ENCODE peak calls at places on chromosomes 6 and 20, in ten cellular contexts. A is endothelial cell of umbilical vein, O is heart left ventricle, U is HepG2, V is uterus, I is stomach, G is Peyer's patch, D is prostate gland, M is HCT116, P is spleen. L is an unnamed sample.

GRCh38 chr6:160088069-160088773 is 33.4 kb upstream of the SLC22A1 start:
- DNase-seq in U (peak), A (peak), O (no peak), V (peak), M (peak), G (peak), P (no peak), D (peak), I (peak), L (peak)

GRCh38 chr20:845226-845868 is 11.8 kb downstream of the FAM110A start:
- DNase-seq in O (no peak), I (no peak), U (no peak), A (no peak), G (no peak), M (no peak), P (peak), V (no peak), D (no peak), L (no peak)

GRCh38 chr20:54063998-54064676 is 6.3 kb downstream of the BCAS1 start:
- DNase-seq in P (no peak), U (no peak), V (no peak), D (no peak), M (no peak), I (no peak), O (no peak), A (no peak), G (no peak), L (no peak)

GRCh38 chr6:42200035-42200434 is 5.3 kb upstream of the GUCA1B start:
- DNase-seq in A (no peak), G (no peak), D (peak), M (no peak), I (no peak), V (peak), P (no peak), O (no peak), U (peak), L (no peak)

GRCh38 chr6:125816828-125817280 is 26.1 kb downstream of the NCOA7 start:
- DNase-seq in V (no peak), U (no peak), O (no peak), A (no peak), D (no peak), I (no peak), M (no peak), P (no peak), G (no peak), L (no peak)

GRCh38 chr6:150667977-150668716 is 68.5 kb downstream of the PLEKHG1 start:
- DNase-seq in P (no peak), M (peak), U (peak), V (peak), I (peak), O (peak), G (peak), D (peak), A (peak), L (peak)

GRCh38 chr20:59483481-59483880 is 120.9 kb upstream of the PHACTR3 start:
- DNase-seq in D (no peak), V (no peak), A (no peak), P (peak), M (no peak), U (no peak), O (no peak), G (no peak), I (no peak), L (no peak)

GRCh38 chr6:40419377-40419776 is 167.8 kb downstream of the LRFN2 start:
- DNase-seq in P (no peak), V (no peak), G (no peak), M (no peak), U (no peak), D (no peak), I (no peak), A (no peak), O (no peak), L (no peak)

GRCh38 chr6:136510299-136510698 is 39.9 kb downstream of the MAP7 start:
- DNase-seq in P (no peak), A (no peak), M (no peak), U (no peak), G (no peak), V (no peak), D (no peak), I (no peak), O (no peak), L (no peak)

GRCh38 chr6:157921685-157922367 is 59.8 kb upstream of the SYNJ2 start:
- DNase-seq in D (no peak), G (no peak), A (no peak), U (no peak), M (no peak), P (no peak), O (no peak), V (no peak), I (no peak), L (no peak)

GRCh38 chr6:167566711-167567141 is 241.8 kb downstream of the TTLL2 start:
- DNase-seq in M (no peak), V (no peak), U (no peak), D (no peak), I (no peak), G (peak), P (no peak), A (no peak), O (no peak), L (no peak)

GRCh38 chr6:16061833-16062232 is 67.1 kb upstream of the MYLIP start:
- DNase-seq in A (no peak), G (no peak), O (no peak), D (no peak), U (no peak), P (no peak), V (no peak), M (no peak), I (no peak), L (no peak)

GRCh38 chr6:139839506-139840156 is 465.2 kb upstream of the CITED2 start:
- DNase-seq in M (no peak), G (no peak), U (no peak), V (peak), I (no peak), O (no peak), A (no peak), D (no peak), P (peak), L (no peak)

GRCh38 chr6:141744194-141744925 is 388.4 kb upstream of the GJE1 start:
- DNase-seq in A (no peak), M (no peak), O (no peak), U (no peak), I (no peak), D (no peak), V (no peak), P (no peak), G (no peak), L (no peak)

GRCh38 chr20:10619427-10619826 is 54.4 kb downstream of the JAG1 start:
- DNase-seq in U (no peak), P (no peak), V (no peak), M (peak), I (no peak), A (peak), G (no peak), O (no peak), D (no peak), L (no peak)

GRCh38 chr6:170022291-170022722 is 268.6 kb downstream of the DLL1 start:
- DNase-seq in D (no peak), O (no peak), V (no peak), P (no peak), A (no peak), G (peak), U (no peak), M (no peak), I (peak), L (no peak)
- TF ChIP-seq CTCF in D (no peak), O (no peak), V (no peak), P (no peak), A (no peak), G (no peak), U (no peak), M (no peak), I (no peak), L (no peak)

GRCh38 chr20:45336530-45337366 is 11.5 kb downstream of the SDC4 start:
- DNase-seq in A (no peak), U (peak), I (peak), O (no peak), P (no peak), D (no peak), M (no peak), G (peak), V (peak), L (peak)
- TF ChIP-seq POLR2A in A (no peak), U (peak), I (no peak), O (no peak), P (no peak), D (peak), M (no peak), G (no peak), V (no peak), L (no peak)

DNA sequence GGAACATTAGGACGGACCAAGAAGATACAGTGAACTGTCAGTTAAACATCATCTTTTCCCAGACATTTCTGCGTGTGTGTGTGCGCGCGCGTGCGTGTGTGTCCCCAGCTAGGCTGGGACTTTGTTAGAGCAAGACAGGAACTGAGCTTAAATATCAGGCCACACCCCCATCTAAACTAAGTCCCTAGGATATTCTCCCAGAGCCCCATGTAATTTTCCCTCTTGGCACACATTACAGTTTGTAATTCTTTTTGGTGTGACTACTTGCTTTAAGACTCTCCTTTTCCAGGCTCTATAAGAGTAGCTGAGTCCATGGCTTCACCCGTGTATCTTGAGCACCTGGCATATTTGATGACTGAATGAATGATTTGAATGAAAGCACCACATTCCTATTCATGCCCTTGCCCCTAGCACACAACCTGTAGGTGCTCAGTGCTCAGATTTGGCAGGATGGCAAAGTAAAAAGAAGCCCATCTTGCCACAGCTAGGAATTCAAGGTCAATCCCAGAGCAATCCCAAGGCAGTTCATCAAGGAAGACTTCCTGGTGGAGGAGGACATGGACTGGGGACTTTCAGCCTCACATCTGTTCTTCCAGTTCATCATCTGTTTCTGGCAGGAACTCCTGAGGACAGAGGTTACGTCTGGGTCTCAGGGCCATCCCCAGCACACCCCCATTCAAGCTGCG is 69.2 kb downstream of the MRPL14 start:
- DNase-seq in P (no peak), G (no peak), V (no peak), U (no peak), I (no peak), O (no peak), D (no peak), M (no peak), A (no peak), L (no peak)
- H3K27ac ChIP-seq in P (no peak), G (peak), V (peak), U (no peak), I (peak), O (peak), D (peak), M (peak), A (peak), L (peak)

DNA sequence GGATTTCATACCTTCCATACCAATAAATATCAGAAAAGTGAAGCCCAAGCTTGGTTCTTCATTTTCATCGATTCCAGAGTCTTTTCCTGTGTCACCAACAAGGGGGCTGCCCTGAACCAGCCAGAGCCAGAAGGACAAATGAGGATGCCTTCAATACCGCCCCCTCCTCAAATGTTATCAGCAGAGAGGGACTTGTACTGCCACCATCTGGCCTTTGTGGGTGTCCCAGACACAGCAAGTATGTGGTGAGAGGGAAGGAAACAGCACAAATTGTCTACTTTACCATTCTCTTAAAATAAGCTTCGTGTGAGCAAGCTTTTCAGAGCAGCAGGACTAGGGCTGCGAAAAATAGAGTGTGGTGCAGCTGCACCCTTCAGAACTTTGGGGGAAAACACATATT is 165.3 kb downstream of the SOBP start:
- DNase-seq in M (no peak), D (no peak), P (no peak), U (no peak), V (no peak), G (no peak), O (no peak), I (no peak), A (peak), L (no peak)
- TF ChIP-seq CTCF in M (peak), D (no peak), P (peak), U (peak), V (no peak), G (no peak), O (no peak), I (no peak), A (peak), L (no peak)

GRCh38 chr6:6825986-6826901 is 237.7 kb downstream of the LY86 start:
- DNase-seq in A (peak), M (no peak), U (no peak), I (peak), P (peak), V (peak), G (no peak), O (peak), D (no peak), L (peak)
- TF ChIP-seq POLR2A in A (no peak), M (no peak), U (no peak), I (no peak), P (no peak), V (no peak), G (no peak), O (no peak), D (no peak), L (no peak)

DNA sequence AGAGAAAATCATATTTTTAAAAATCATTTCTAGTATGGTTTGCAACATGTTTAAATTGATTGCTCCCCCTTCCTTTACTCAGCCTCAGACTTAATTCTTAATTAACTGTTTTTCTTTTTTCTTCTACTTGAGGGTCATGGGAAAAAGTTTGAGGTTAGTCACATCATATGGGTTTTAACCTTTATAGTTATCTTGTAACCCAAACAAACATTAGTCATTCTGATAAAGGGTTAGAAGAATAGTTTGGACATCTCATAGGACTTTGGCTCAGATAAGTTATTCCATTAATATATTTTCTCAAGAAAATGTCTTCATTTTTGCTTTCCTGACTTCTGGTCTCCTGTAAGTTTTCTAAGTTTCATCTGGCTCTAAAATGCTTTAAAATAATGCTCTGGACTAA is 34.5 kb upstream of the TSPYL1 start:
- DNase-seq in U (no peak), M (no peak), G (no peak), V (no peak), A (peak), P (no peak), O (no peak), I (no peak), D (no peak), L (no peak)
- H3K27ac ChIP-seq in U (no peak), M (no peak), G (no peak), V (no peak), A (peak), P (no peak), O (no peak), I (no peak), D (no peak), L (no peak)

DNA sequence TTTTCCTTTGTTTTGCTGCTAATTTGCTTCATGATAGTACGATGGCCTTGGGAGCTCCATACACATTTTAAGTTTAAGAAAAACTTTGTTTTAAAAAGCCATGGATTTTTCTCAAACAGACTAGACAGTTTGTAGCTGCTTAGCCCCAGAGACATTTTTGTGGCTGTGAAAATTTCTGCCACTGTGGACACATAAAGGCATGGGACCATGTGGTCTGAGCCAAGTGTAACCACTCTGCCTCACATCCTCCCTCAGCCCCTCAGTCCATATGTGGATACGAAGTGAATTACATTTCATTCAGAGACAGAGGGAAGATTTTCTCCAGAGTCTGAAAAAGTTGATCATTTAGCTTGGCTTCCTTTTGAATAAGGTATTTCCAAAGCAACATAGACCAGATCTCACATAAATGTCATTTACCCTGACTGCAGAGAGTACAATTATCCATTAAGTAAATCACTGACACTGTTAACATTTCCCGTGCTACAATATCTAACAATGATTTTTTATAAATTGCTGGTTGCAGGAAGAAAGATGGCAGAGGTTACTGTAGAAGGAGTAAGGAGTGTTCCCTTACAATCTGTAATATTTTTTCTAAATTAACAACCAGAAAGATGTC is 87.4 kb downstream of the GJA1 start:
- DNase-seq in G (no peak), A (no peak), P (no peak), V (no peak), D (no peak), U (no peak), O (no peak), I (no peak), M (no peak), L (no peak)
- TF ChIP-seq CTCF in G (no peak), A (no peak), P (no peak), V (no peak), D (no peak), U (no peak), O (no peak), I (no peak), M (no peak), L (no peak)

L was measured in thyroid gland.